ENCODE peak calls at places on chromosomes 1 and 21, in nine cellular contexts. B is HAP-1, V is testis, T is PC-9, N is fibroblast of lung, K is neuronal stem cell, P is neural progenitor cell, R is uterus, X is NT2/D1. H is an unnamed sample.

GRCh38 chr21:31201144-31201543 is 142.9 kb downstream of the TIAM1 start:
- DNase-seq in B (no peak), V (no peak), T (no peak), N (no peak), K (no peak), P (no peak), R (no peak), X (no peak), H (no peak)

GRCh38 chr21:38280446-38280845 is 23.7 kb downstream of the KCNJ15 start:
- DNase-seq in B (no peak), V (no peak), T (no peak), N (peak; percentile 64), K (no peak), P (no peak), R (no peak), X (no peak), H (no peak)

GRCh38 chr1:172628416-172628815 is 30.5 kb upstream of the FASLG start:
- DNase-seq in B (no peak), V (no peak), T (no peak), N (peak; percentile 27), K (no peak), P (no peak), R (no peak), X (no peak), H (no peak)

GRCh38 chr1:184162266-184162665 is 110.7 kb downstream of the TSEN15 start:
- DNase-seq in B (no peak), V (peak; percentile 47), T (no peak), N (no peak), K (no peak), P (no peak), R (no peak), X (no peak), H (no peak)

GRCh38 chr1:231334079-231334666 is 3.5 kb downstream of the EXOC8 start:
- DNase-seq in B (no peak), V (no peak), T (no peak), N (no peak), K (no peak), P (no peak), R (no peak), X (no peak), H (no peak)

GRCh38 chr1:15749399-15750291 is 7.3 kb downstream of the TMEM82 start:
- DNase-seq in B (no peak), V (no peak), T (no peak), N (no peak), K (no peak), P (no peak), R (peak; percentile 52), X (no peak), H (peak; percentile 65)

GRCh38 chr1:231072502-231072901 is 32.4 kb upstream of the FAM89A start:
- DNase-seq in B (no peak), V (no peak), T (no peak), N (no peak), K (no peak), P (no peak), R (no peak), X (no peak), H (no peak)

GRCh38 chr1:30190481-30191153 is 532.8 kb downstream of the MATN1 start:
- DNase-seq in B (no peak), V (no peak), T (no peak), N (no peak), K (no peak), P (no peak), R (no peak), X (no peak), H (no peak)

GRCh38 chr1:14850563-14850962 is 252.1 kb downstream of the KAZN start:
- DNase-seq in B (no peak), V (no peak), T (no peak), N (peak; percentile 8), K (no peak), P (no peak), R (no peak), X (no peak), H (no peak)

GRCh38 chr1:198669023-198669698 is 30.3 kb downstream of the PTPRC start:
- DNase-seq in B (no peak), V (no peak), T (peak; percentile 82), N (peak; percentile 90), K (no peak), P (no peak), R (no peak), X (no peak), H (no peak)
- H3K4me1 ChIP-seq in B (no peaks in the 10 kb centered on the region), V (no peaks in the 10 kb centered on the region), T (peaks cover 25% of the 10 kb centered on the region), N (peaks cover 18% of the 10 kb centered on the region), K (no peaks in the 10 kb centered on the region), P (no peaks in the 10 kb centered on the region), R (no peaks in the 10 kb centered on the region), X (no peaks in the 10 kb centered on the region), H (no peaks in the 10 kb centered on the region)

GRCh38 chr1:93714350-93714749 is 32.7 kb upstream of the BCAR3 start:
- DNase-seq in B (no peak), V (no peak), T (no peak), N (no peak), K (no peak), P (no peak), R (no peak), X (no peak), H (no peak)
- H3K4me1 ChIP-seq in B (no peaks in the 10 kb centered on the region), V (peaks cover 20% of the 10 kb centered on the region), T (peaks cover 18% of the 10 kb centered on the region), N (no peaks in the 10 kb centered on the region), K (peaks cover 9% of the 10 kb centered on the region), P (peaks cover 3% of the 10 kb centered on the region), R (no peaks in the 10 kb centered on the region), X (no peaks in the 10 kb centered on the region), H (peaks cover 14% of the 10 kb centered on the region)

GRCh38 chr1:164609084-164609483 is 50.1 kb downstream of the PBX1 start:
- DNase-seq in B (no peak), V (no peak), T (no peak), N (no peak), K (no peak), P (no peak), R (no peak), X (no peak), H (no peak)

GRCh38 chr1:164610528-164611222 is 51.7 kb downstream of the PBX1 start:
- DNase-seq in B (no peak), V (no peak), T (no peak), N (no peak), K (no peak), P (no peak), R (no peak), X (no peak), H (no peak)

GRCh38 chr1:164614316-164614715 is 55.3 kb downstream of the PBX1 start:
- DNase-seq in B (no peak), V (no peak), T (no peak), N (no peak), K (no peak), P (no peak), R (no peak), X (no peak), H (no peak)

GRCh38 chr1:164613176-164613575 is 54.2 kb downstream of the PBX1 start:
- DNase-seq in B (no peak), V (no peak), T (peak; percentile 95), N (peak; percentile 35), K (no peak), P (no peak), R (no peak), X (no peak), H (no peak)

DNA sequence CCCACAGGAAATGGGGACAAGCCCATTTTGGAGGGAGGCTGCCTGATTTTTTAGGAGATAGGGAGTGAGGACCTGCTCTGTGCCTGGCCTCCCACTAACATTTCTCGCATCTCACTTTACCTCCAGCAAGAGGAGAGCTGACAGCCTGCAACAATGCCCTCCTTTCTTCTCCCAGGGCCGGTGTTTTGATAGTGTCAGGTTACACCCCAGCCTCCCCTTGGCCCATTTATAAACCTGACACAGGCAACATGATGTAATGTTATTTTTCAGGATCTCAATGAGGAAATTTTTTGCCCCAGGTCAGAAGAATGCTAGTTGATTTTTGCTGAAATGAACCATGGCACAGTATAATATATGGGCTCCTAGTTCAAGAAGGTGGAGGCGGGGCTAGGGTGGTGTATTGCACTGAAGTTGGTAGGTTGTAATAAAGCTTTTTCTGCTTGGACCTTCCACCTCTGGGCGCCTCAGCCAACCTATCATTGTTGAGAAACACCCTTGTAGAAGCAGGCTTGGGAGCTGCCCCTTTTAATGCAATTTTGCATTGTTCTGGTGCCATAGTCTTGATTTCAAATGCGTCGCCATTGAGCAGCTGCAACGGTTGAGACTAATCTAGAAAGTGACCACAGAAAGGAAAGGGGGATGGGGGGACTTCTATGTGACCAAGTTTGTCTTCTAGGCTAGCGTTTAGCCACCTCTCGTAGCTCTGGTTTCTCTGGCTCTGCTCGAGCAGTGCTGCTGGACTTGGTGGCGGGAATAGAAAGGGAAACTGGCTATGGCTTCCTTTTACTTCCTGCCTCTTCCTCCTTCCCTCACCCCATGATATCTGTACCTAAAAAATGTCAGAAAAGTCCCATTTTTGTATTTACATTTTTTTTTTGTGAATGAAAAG is 53.0 kb downstream of the PBX1 start:
- DNase-seq in B (peak; percentile 91), V (no peak), T (peak; percentile 96), N (peak; percentile 72), K (peak; percentile 62), P (peak; percentile 69), R (no peak), X (no peak), H (no peak)
- H3K4me1 ChIP-seq in B (peaks cover 23% of the 10 kb centered on the region), V (peaks cover 23% of the 10 kb centered on the region), T (peaks cover 44% of the 10 kb centered on the region), N (peaks cover 9% of the 10 kb centered on the region), K (peaks cover 30% of the 10 kb centered on the region), P (peaks cover 75% of the 10 kb centered on the region), R (peaks cover 41% of the 10 kb centered on the region), X (peaks cover 24% of the 10 kb centered on the region), H (peaks cover 47% of the 10 kb centered on the region)

GRCh38 chr1:224500802-224501201 is 66.2 kb upstream of the WDR26 start:
- DNase-seq in B (no peak), V (no peak), T (no peak), N (no peak), K (no peak), P (no peak), R (no peak), X (no peak), H (no peak)

GRCh38 chr1:224501836-224502235 is 67.2 kb upstream of the WDR26 start:
- DNase-seq in B (no peak), V (no peak), T (no peak), N (no peak), K (no peak), P (no peak), R (no peak), X (no peak), H (no peak)

GRCh38 chr1:224503161-224504118 is 68.8 kb upstream of the WDR26 start:
- DNase-seq in B (peak; percentile 63), V (peak; percentile 95), T (peak; percentile 88), N (peak; percentile 95), K (peak; percentile 60), P (peak; percentile 86), R (peak; percentile 62), X (peak; percentile 85), H (peak; percentile 92)

GRCh38 chr1:224504642-224505041 is 70.0 kb upstream of the WDR26 start:
- DNase-seq in B (no peak), V (no peak), T (no peak), N (no peak), K (no peak), P (no peak), R (no peak), X (no peak), H (no peak)

DNA sequence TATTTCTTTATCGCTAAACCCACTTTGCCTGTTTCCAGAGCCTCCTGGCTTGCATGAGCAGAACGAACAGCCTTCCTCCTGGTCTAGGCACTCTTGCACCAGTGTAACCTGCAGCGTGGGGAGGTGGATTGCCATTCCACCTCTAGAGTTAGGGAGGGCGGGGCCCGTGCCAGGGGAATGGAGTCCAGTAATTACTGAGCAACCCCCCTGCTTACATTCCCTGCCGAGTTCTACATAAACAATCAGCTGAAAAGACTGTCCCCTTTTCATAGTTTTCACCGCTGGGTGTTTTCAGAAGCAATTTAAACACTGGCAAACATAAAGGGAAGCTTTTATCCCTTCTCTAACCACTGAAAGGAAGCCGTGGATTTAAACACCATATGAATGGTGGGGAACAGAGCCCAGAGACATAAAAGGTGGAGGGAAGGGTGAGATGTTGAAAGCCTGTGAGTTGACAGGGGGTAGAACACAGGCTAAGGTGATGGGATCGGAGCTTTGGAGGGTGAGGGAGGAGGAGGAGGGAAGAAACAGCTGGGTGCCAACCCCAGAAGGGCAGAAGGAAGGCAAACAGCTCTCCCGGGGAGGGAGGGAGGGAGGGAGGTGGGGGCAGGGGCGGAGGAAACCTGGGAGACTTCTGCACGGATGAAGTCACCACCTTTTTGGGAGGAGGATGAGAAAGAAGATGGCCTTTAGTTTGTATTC is 68.0 kb upstream of the WDR26 start:
- DNase-seq in B (peak; percentile 96), V (peak; percentile 23), T (no peak), N (peak; percentile 15), K (peak; percentile 48), P (peak; percentile 74), R (no peak), X (peak; percentile 46), H (no peak)
- H3K4me1 ChIP-seq in B (peaks cover 66% of the 10 kb centered on the region), V (peaks cover 49% of the 10 kb centered on the region), T (peaks cover 52% of the 10 kb centered on the region), N (peaks cover 27% of the 10 kb centered on the region), K (peaks cover 33% of the 10 kb centered on the region), P (peaks cover 70% of the 10 kb centered on the region), R (peaks cover 15% of the 10 kb centered on the region), X (peaks cover 26% of the 10 kb centered on the region), H (peaks cover 45% of the 10 kb centered on the region)